ENCODE peak calls at places on chromosomes 11 and 22, in seven cellular contexts. One of them, this sample, is unnamed. For H3K4me1 and H3K9me3, the result is how much of the 10 kb centered on the place peaks cover.

GRCh38 chr11:71323876-71324526 is 71.6 kb upstream of the SHANK2 start:
- DNase-seq in naive thymus-derived CD4-positive, alpha-beta T cell: no peak
- DNase-seq in ovary: no peak
- DNase-seq in heart left ventricle: no peak
- DNase-seq in CD8-positive, alpha-beta memory T cell: no peak
- DNase-seq in breast epithelium: no peak
- DNase-seq in sigmoid colon: peak
- DNase-seq in this sample: no peak

GRCh38 chr11:2944953-2945756 is 15.9 kb upstream of the PHLDA2 start:
- DNase-seq in heart left ventricle: peak
- DNase-seq in CD8-positive, alpha-beta memory T cell: peak
- DNase-seq in breast epithelium: peak
- DNase-seq in sigmoid colon: peak
- DNase-seq in naive thymus-derived CD4-positive, alpha-beta T cell: peak
- DNase-seq in ovary: peak
- DNase-seq in this sample: peak

GRCh38 chr11:39236916-39237315 is 2222.5 kb downstream of the LRRC4C start:
- DNase-seq in CD8-positive, alpha-beta memory T cell: no peak
- DNase-seq in ovary: no peak
- DNase-seq in sigmoid colon: no peak
- DNase-seq in breast epithelium: no peak
- DNase-seq in naive thymus-derived CD4-positive, alpha-beta T cell: no peak
- DNase-seq in heart left ventricle: no peak
- DNase-seq in this sample: no peak

GRCh38 chr22:39664485-39665200 is 94.1 kb downstream of the CACNA1I start:
- DNase-seq in heart left ventricle: no peak
- DNase-seq in breast epithelium: no peak
- DNase-seq in CD8-positive, alpha-beta memory T cell: no peak
- DNase-seq in naive thymus-derived CD4-positive, alpha-beta T cell: no peak
- DNase-seq in sigmoid colon: no peak
- DNase-seq in ovary: no peak
- DNase-seq in this sample: no peak

GRCh38 chr11:44979536-44980399 is 29.1 kb upstream of the TP53I11 start:
- DNase-seq in breast epithelium: peak
- DNase-seq in CD8-positive, alpha-beta memory T cell: no peak
- DNase-seq in sigmoid colon: peak
- DNase-seq in naive thymus-derived CD4-positive, alpha-beta T cell: no peak
- DNase-seq in heart left ventricle: peak
- DNase-seq in ovary: no peak
- DNase-seq in this sample: no peak

GRCh38 chr11:111913031-111913861 is 712 bp downstream of the HSPB2 start:
- DNase-seq in sigmoid colon: peak
- DNase-seq in heart left ventricle: peak
- DNase-seq in naive thymus-derived CD4-positive, alpha-beta T cell: no peak
- DNase-seq in breast epithelium: no peak
- DNase-seq in CD8-positive, alpha-beta memory T cell: no peak
- DNase-seq in ovary: peak
- DNase-seq in this sample: peak

GRCh38 chr11:88849368-88849767 is 216.4 kb downstream of the GRM5 start:
- DNase-seq in sigmoid colon: no peak
- DNase-seq in breast epithelium: no peak
- DNase-seq in heart left ventricle: no peak
- DNase-seq in naive thymus-derived CD4-positive, alpha-beta T cell: no peak
- DNase-seq in ovary: no peak
- DNase-seq in CD8-positive, alpha-beta memory T cell: no peak
- DNase-seq in this sample: no peak

GRCh38 chr11:45647786-45648185 is 17.6 kb downstream of the CHST1 start:
- DNase-seq in heart left ventricle: no peak
- DNase-seq in naive thymus-derived CD4-positive, alpha-beta T cell: no peak
- DNase-seq in ovary: no peak
- DNase-seq in sigmoid colon: no peak
- DNase-seq in CD8-positive, alpha-beta memory T cell: no peak
- DNase-seq in breast epithelium: no peak
- DNase-seq in this sample: no peak

GRCh38 chr11:43644626-43645299 is 35.8 kb upstream of the HSD17B12 start:
- DNase-seq in sigmoid colon: no peak
- DNase-seq in breast epithelium: no peak
- DNase-seq in ovary: no peak
- DNase-seq in naive thymus-derived CD4-positive, alpha-beta T cell: no peak
- DNase-seq in heart left ventricle: no peak
- DNase-seq in CD8-positive, alpha-beta memory T cell: no peak
- DNase-seq in this sample: no peak

GRCh38 chr11:12092714-12093113 is 17.7 kb upstream of the MICAL2 start:
- DNase-seq in ovary: no peak
- DNase-seq in CD8-positive, alpha-beta memory T cell: no peak
- DNase-seq in breast epithelium: no peak
- DNase-seq in heart left ventricle: no peak
- DNase-seq in naive thymus-derived CD4-positive, alpha-beta T cell: no peak
- DNase-seq in sigmoid colon: no peak
- DNase-seq in this sample: peak

GRCh38 chr22:26035523-26035922 is 133.7 kb upstream of the SEZ6L start:
- DNase-seq in naive thymus-derived CD4-positive, alpha-beta T cell: no peak
- DNase-seq in heart left ventricle: no peak
- DNase-seq in ovary: no peak
- DNase-seq in breast epithelium: no peak
- DNase-seq in CD8-positive, alpha-beta memory T cell: no peak
- DNase-seq in sigmoid colon: no peak
- DNase-seq in this sample: no peak

GRCh38 chr11:128905345-128906184 is 14.4 kb downstream of the KCNJ5 start:
- DNase-seq in breast epithelium: no peak
- DNase-seq in CD8-positive, alpha-beta memory T cell: peak
- DNase-seq in naive thymus-derived CD4-positive, alpha-beta T cell: peak
- DNase-seq in sigmoid colon: no peak
- DNase-seq in heart left ventricle: no peak
- DNase-seq in ovary: peak
- DNase-seq in this sample: peak

GRCh38 chr11:119496453-119496852 is 73.5 kb upstream of the THY1 start:
- DNase-seq in CD8-positive, alpha-beta memory T cell: no peak
- DNase-seq in ovary: no peak
- DNase-seq in sigmoid colon: no peak
- DNase-seq in heart left ventricle: no peak
- DNase-seq in naive thymus-derived CD4-positive, alpha-beta T cell: no peak
- DNase-seq in breast epithelium: no peak
- DNase-seq in this sample: no peak

GRCh38 chr11:129699711-129700304 is 115.8 kb upstream of the TMEM45B start:
- DNase-seq in CD8-positive, alpha-beta memory T cell: no peak
- DNase-seq in breast epithelium: no peak
- DNase-seq in ovary: no peak
- DNase-seq in naive thymus-derived CD4-positive, alpha-beta T cell: no peak
- DNase-seq in heart left ventricle: no peak
- DNase-seq in sigmoid colon: no peak
- DNase-seq in this sample: no peak

GRCh38 chr22:37303821-37304274 is 21.5 kb downstream of the CYTH4 start:
- DNase-seq in CD8-positive, alpha-beta memory T cell: no peak
- DNase-seq in ovary: no peak
- DNase-seq in naive thymus-derived CD4-positive, alpha-beta T cell: no peak
- DNase-seq in heart left ventricle: no peak
- DNase-seq in sigmoid colon: no peak
- DNase-seq in breast epithelium: no peak
- DNase-seq in this sample: no peak

GRCh38 chr11:12251651-12252560 is 125.5 kb upstream of the PARVA start:
- DNase-seq in heart left ventricle: no peak
- DNase-seq in breast epithelium: no peak
- DNase-seq in CD8-positive, alpha-beta memory T cell: no peak
- DNase-seq in ovary: no peak
- DNase-seq in naive thymus-derived CD4-positive, alpha-beta T cell: no peak
- DNase-seq in sigmoid colon: no peak
- DNase-seq in this sample: no peak

GRCh38 chr11:30451167-30451566 is 128.3 kb downstream of the ARL14EP start:
- DNase-seq in ovary: no peak
- DNase-seq in CD8-positive, alpha-beta memory T cell: no peak
- DNase-seq in sigmoid colon: no peak
- DNase-seq in breast epithelium: no peak
- DNase-seq in heart left ventricle: no peak
- DNase-seq in naive thymus-derived CD4-positive, alpha-beta T cell: no peak
- DNase-seq in this sample: no peak

GRCh38 chr11:66970808-66971442 is 4.2 kb upstream of the C11orf86 start:
- DNase-seq in sigmoid colon: peak
- DNase-seq in CD8-positive, alpha-beta memory T cell: no peak
- DNase-seq in heart left ventricle: no peak
- DNase-seq in ovary: no peak
- DNase-seq in naive thymus-derived CD4-positive, alpha-beta T cell: no peak
- DNase-seq in breast epithelium: peak
- DNase-seq in this sample: peak

GRCh38 chr22:21025266-21025665 is 7.1 kb downstream of the SLC7A4 start:
- DNase-seq in naive thymus-derived CD4-positive, alpha-beta T cell: no peak
- DNase-seq in CD8-positive, alpha-beta memory T cell: peak
- DNase-seq in breast epithelium: no peak
- DNase-seq in ovary: no peak
- DNase-seq in heart left ventricle: no peak
- DNase-seq in sigmoid colon: no peak
- DNase-seq in this sample: no peak

GRCh38 chr11:100639140-100639539 is 47.9 kb upstream of the ARHGAP42 start:
- DNase-seq in breast epithelium: no peak
- DNase-seq in CD8-positive, alpha-beta memory T cell: no peak
- DNase-seq in ovary: peak
- DNase-seq in heart left ventricle: no peak
- DNase-seq in sigmoid colon: no peak
- DNase-seq in naive thymus-derived CD4-positive, alpha-beta T cell: no peak
- DNase-seq in this sample: no peak

GRCh38 chr22:42443240-42444059 is 11.2 kb upstream of the NFAM1 start:
- DNase-seq in heart left ventricle: no peak
- DNase-seq in breast epithelium: no peak
- DNase-seq in sigmoid colon: no peak
- DNase-seq in naive thymus-derived CD4-positive, alpha-beta T cell: no peak
- DNase-seq in CD8-positive, alpha-beta memory T cell: no peak
- DNase-seq in ovary: no peak
- DNase-seq in this sample: no peak

GRCh38 chr11:61334434-61335354 is 1.7 kb downstream of the TKFC start:
- DNase-seq in breast epithelium: no peak
- DNase-seq in ovary: peak
- DNase-seq in sigmoid colon: peak
- DNase-seq in naive thymus-derived CD4-positive, alpha-beta T cell: no peak
- DNase-seq in CD8-positive, alpha-beta memory T cell: no peak
- DNase-seq in heart left ventricle: no peak
- DNase-seq in this sample: no peak

GRCh38 chr11:16959528-16960100 is 54.6 kb downstream of the PLEKHA7 start:
- DNase-seq in heart left ventricle: no peak
- DNase-seq in CD8-positive, alpha-beta memory T cell: no peak
- DNase-seq in ovary: no peak
- DNase-seq in breast epithelium: no peak
- DNase-seq in sigmoid colon: no peak
- DNase-seq in naive thymus-derived CD4-positive, alpha-beta T cell: no peak
- DNase-seq in this sample: no peak

GRCh38 chr11:65545853-65546216 is 12.3 kb downstream of the LTBP3 start:
- DNase-seq in heart left ventricle: no peak
- DNase-seq in breast epithelium: no peak
- DNase-seq in ovary: no peak
- DNase-seq in naive thymus-derived CD4-positive, alpha-beta T cell: no peak
- DNase-seq in sigmoid colon: no peak
- DNase-seq in CD8-positive, alpha-beta memory T cell: no peak
- DNase-seq in this sample: no peak
- H3K4me3 ChIP-seq in heart left ventricle: no peak
- H3K4me3 ChIP-seq in breast epithelium: peak
- H3K4me3 ChIP-seq in ovary: no peak
- H3K4me3 ChIP-seq in naive thymus-derived CD4-positive, alpha-beta T cell: peak
- H3K4me3 ChIP-seq in sigmoid colon: no peak
- H3K4me3 ChIP-seq in CD8-positive, alpha-beta memory T cell: peak
- H3K4me3 ChIP-seq in this sample: no peak

GRCh38 chr11:83037877-83038276 is 33.8 kb downstream of the RAB30 start:
- DNase-seq in sigmoid colon: no peak
- DNase-seq in CD8-positive, alpha-beta memory T cell: no peak
- DNase-seq in ovary: no peak
- DNase-seq in naive thymus-derived CD4-positive, alpha-beta T cell: no peak
- DNase-seq in breast epithelium: no peak
- DNase-seq in heart left ventricle: no peak
- DNase-seq in this sample: no peak

GRCh38 chr11:83033972-83034672 is 37.6 kb downstream of the RAB30 start:
- DNase-seq in breast epithelium: peak
- DNase-seq in heart left ventricle: peak
- DNase-seq in ovary: peak
- DNase-seq in CD8-positive, alpha-beta memory T cell: no peak
- DNase-seq in naive thymus-derived CD4-positive, alpha-beta T cell: no peak
- DNase-seq in sigmoid colon: peak
- DNase-seq in this sample: peak

GRCh38 chr11:83034673-83035014 is 37.1 kb downstream of the RAB30 start:
- DNase-seq in ovary: no peak
- DNase-seq in sigmoid colon: no peak
- DNase-seq in naive thymus-derived CD4-positive, alpha-beta T cell: no peak
- DNase-seq in heart left ventricle: no peak
- DNase-seq in CD8-positive, alpha-beta memory T cell: no peak
- DNase-seq in breast epithelium: no peak
- DNase-seq in this sample: no peak

GRCh38 chr11:83035070-83035854 is 36.4 kb downstream of the RAB30 start:
- DNase-seq in ovary: no peak
- DNase-seq in CD8-positive, alpha-beta memory T cell: no peak
- DNase-seq in heart left ventricle: no peak
- DNase-seq in sigmoid colon: no peak
- DNase-seq in naive thymus-derived CD4-positive, alpha-beta T cell: no peak
- DNase-seq in breast epithelium: no peak
- DNase-seq in this sample: no peak

GRCh38 chr11:83036701-83037100 is 35.0 kb downstream of the RAB30 start:
- DNase-seq in heart left ventricle: no peak
- DNase-seq in ovary: no peak
- DNase-seq in sigmoid colon: no peak
- DNase-seq in naive thymus-derived CD4-positive, alpha-beta T cell: no peak
- DNase-seq in breast epithelium: no peak
- DNase-seq in CD8-positive, alpha-beta memory T cell: no peak
- DNase-seq in this sample: no peak
- H3K4me1 ChIP-seq in heart left ventricle: under half
- H3K4me1 ChIP-seq in ovary: under half
- H3K4me1 ChIP-seq in sigmoid colon: under half
- H3K4me1 ChIP-seq in naive thymus-derived CD4-positive, alpha-beta T cell: under half
- H3K4me1 ChIP-seq in breast epithelium: under half
- H3K4me1 ChIP-seq in CD8-positive, alpha-beta memory T cell: under half
- H3K4me1 ChIP-seq in this sample: under half

GRCh38 chr22:49209452-49210195 is 618.0 kb downstream of the BRD1 start:
- DNase-seq in naive thymus-derived CD4-positive, alpha-beta T cell: no peak
- DNase-seq in sigmoid colon: peak
- DNase-seq in ovary: no peak
- DNase-seq in heart left ventricle: peak
- DNase-seq in CD8-positive, alpha-beta memory T cell: no peak
- DNase-seq in breast epithelium: no peak
- DNase-seq in this sample: peak
- H3K9me3 ChIP-seq in naive thymus-derived CD4-positive, alpha-beta T cell: under half
- H3K9me3 ChIP-seq in sigmoid colon: under half
- H3K9me3 ChIP-seq in ovary: under half
- H3K9me3 ChIP-seq in heart left ventricle: under half
- H3K9me3 ChIP-seq in CD8-positive, alpha-beta memory T cell: under half
- H3K9me3 ChIP-seq in breast epithelium: under half
- H3K9me3 ChIP-seq in this sample: under half

DNA sequence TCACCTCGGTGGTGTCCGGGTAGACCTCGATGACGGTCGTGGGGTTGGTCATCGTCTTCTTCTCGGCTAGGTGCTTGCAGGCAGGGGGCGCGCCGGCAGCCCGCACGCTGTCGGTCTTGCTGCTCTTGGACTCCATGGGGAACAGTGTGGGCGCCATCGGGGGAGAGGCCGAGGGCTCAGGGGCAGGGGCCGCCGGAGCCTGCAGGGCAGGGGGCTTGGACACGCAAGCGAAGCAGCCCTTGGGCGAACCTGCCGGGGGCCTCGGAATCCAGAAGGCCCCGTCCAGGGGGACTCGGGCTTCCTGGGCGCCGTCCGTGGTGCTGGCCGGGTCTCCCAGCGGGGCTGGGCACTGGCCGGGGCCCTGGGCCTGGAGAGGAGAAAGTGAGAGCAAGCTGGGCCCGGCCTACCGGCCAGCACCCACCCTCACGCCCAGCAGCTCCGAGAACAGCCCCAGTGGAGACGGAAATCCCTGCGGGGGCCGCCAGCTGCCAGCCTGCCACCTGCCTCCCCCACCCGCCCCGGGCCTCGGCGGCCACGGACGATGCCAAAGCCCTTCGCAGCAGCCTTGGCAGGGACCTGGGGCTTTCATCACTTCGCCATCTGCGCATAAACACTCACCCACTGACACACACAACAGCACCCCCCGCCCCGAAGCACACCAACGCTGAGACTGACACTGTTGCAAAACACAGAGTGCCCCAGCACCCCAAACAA is 2.5 kb downstream of the IFITM10 start:
- DNase-seq in breast epithelium: no peak
- DNase-seq in CD8-positive, alpha-beta memory T cell: no peak
- DNase-seq in sigmoid colon: peak
- DNase-seq in ovary: no peak
- DNase-seq in naive thymus-derived CD4-positive, alpha-beta T cell: no peak
- DNase-seq in heart left ventricle: no peak
- DNase-seq in this sample: peak
- H3K4me3 ChIP-seq in breast epithelium: peak
- H3K4me3 ChIP-seq in CD8-positive, alpha-beta memory T cell: no peak
- H3K4me3 ChIP-seq in sigmoid colon: no peak
- H3K4me3 ChIP-seq in ovary: no peak
- H3K4me3 ChIP-seq in naive thymus-derived CD4-positive, alpha-beta T cell: no peak
- H3K4me3 ChIP-seq in heart left ventricle: peak
- H3K4me3 ChIP-seq in this sample: peak

This sample was measured in tibial artery.